ENCODE peak calls at places on chromosomes 12 and 14, in six cellular contexts. D, T, N, X, L and Y are unnamed samples.

GRCh38 chr14:89013098-89013504 is 188.7 kb downstream of the TTC8 start:
- DNase-seq in X (peak; percentile 73), T (no peak), N (peak; percentile 39), L (no peak), D (no peak), Y (peak; percentile 68)

GRCh38 chr14:92481386-92481785 is 32.2 kb upstream of the RIN3 start:
- DNase-seq in L (no peak), X (peak; percentile 26), D (no peak), T (no peak), N (no peak), Y (no peak)

GRCh38 chr14:23284654-23285529 is 1.0 kb downstream of the HOMEZ start:
- DNase-seq in L (no peak), T (no peak), D (no peak), X (no peak), N (peak; percentile 34), Y (peak; percentile 46)

GRCh38 chr14:55780156-55780946 is 200.3 kb downstream of the KTN1 start:
- DNase-seq in X (no peak), T (no peak), N (peak; percentile 76), L (no peak), D (peak; percentile 44), Y (peak; percentile 85)

GRCh38 chr14:76500011-76500410 is 124.1 kb downstream of the ESRRB start:
- DNase-seq in L (no peak), D (no peak), X (no peak), N (peak; percentile 17), T (no peak), Y (no peak)

GRCh38 chr12:31518680-31519227 is 72.2 kb downstream of the DENND5B start:
- DNase-seq in X (peak; percentile 63), D (peak; percentile 97), T (no peak), L (no peak), N (peak; percentile 85), Y (peak; percentile 93)

GRCh38 chr12:52992699-52993557 is 13.3 kb upstream of the EIF4B start:
- DNase-seq in D (no peak), L (no peak), N (peak; percentile 55), T (no peak), X (no peak), Y (peak; percentile 86)

GRCh38 chr14:89508863-89509262 is 91.8 kb upstream of the FOXN3 start:
- DNase-seq in X (no peak), N (no peak), T (no peak), D (no peak), L (no peak), Y (no peak)

GRCh38 chr12:64840129-64840528 is 15.7 kb downstream of the TBC1D30 start:
- DNase-seq in X (no peak), T (no peak), L (no peak), D (no peak), N (peak; percentile 48), Y (peak; percentile 48)

GRCh38 chr14:64724578-64724930 is 20.3 kb downstream of the PLEKHG3 start:
- DNase-seq in L (no peak), X (no peak), D (no peak), T (no peak), N (no peak), Y (no peak)

GRCh38 chr12:80156306-80156705 is 57.0 kb downstream of the OTOGL start:
- DNase-seq in L (no peak), T (no peak), D (no peak), X (no peak), N (no peak), Y (peak; percentile 15)

GRCh38 chr12:49942921-49943662 is 7.4 kb upstream of the AQP2 start:
- DNase-seq in D (no peak), N (no peak), L (no peak), T (no peak), X (peak; percentile 38), Y (peak; percentile 65)

GRCh38 chr14:65373011-65373670 is 39.4 kb upstream of the FUT8 start:
- DNase-seq in X (peak; percentile 35), D (no peak), T (no peak), L (no peak), N (no peak), Y (peak; percentile 6)

GRCh38 chr14:31559939-31560338 is 1.3 kb upstream of the NUBPL start:
- DNase-seq in X (no peak), N (no peak), D (no peak), L (no peak), T (no peak), Y (no peak)

GRCh38 chr12:9064815-9065606 is 50.7 kb downstream of the A2M start:
- DNase-seq in T (no peak), L (no peak), D (peak; percentile 10), N (peak; percentile 79), X (peak; percentile 99), Y (peak; percentile 86)

GRCh38 chr14:104742586-104743455 is 10.1 kb upstream of the SIVA1 start:
- DNase-seq in L (no peak), T (no peak), D (no peak), X (no peak), N (no peak), Y (no peak)

GRCh38 chr12:49930515-49931288 is 19.8 kb upstream of the AQP2 start:
- DNase-seq in T (no peak), N (peak; percentile 70), L (no peak), D (no peak), X (no peak), Y (peak; percentile 84)

GRCh38 chr12:16612647-16613046 is 6.7 kb upstream of the LMO3 start:
- DNase-seq in D (no peak), X (no peak), T (no peak), L (no peak), N (peak; percentile 20), Y (peak; percentile 82)

GRCh38 chr12:127655691-127656090 is 611.3 kb upstream of the TMEM132C start:
- DNase-seq in D (no peak), T (no peak), L (no peak), X (no peak), N (no peak), Y (no peak)

GRCh38 chr12:123983822-123984485 is 10.9 kb downstream of the ZNF664 start:
- DNase-seq in D (peak; percentile 71), L (no peak), T (no peak), X (peak; percentile 59), N (peak; percentile 44), Y (peak; percentile 80)

GRCh38 chr12:53048033-53048779 is 1.7 kb upstream of the TNS2 start:
- DNase-seq in N (no peak), D (no peak), T (no peak), L (no peak), X (peak; percentile 77), Y (peak; percentile 19)

GRCh38 chr14:60506985-60507829 is 1.7 kb upstream of the SIX6 start:
- DNase-seq in X (peak; percentile 41), T (no peak), N (no peak), L (no peak), D (no peak), Y (no peak)

GRCh38 chr14:96584907-96585671 is 82.9 kb downstream of the PAPOLA start:
- DNase-seq in T (no peak), N (no peak), D (no peak), L (no peak), X (no peak), Y (no peak)

GRCh38 chr12:5318874-5319273 is 113.0 kb upstream of the NTF3 start:
- DNase-seq in T (no peak), N (peak; percentile 69), D (no peak), X (no peak), L (no peak), Y (peak; percentile 93)

GRCh38 chr14:104317975-104318557 is 179.7 kb downstream of the KIF26A start:
- DNase-seq in X (no peak), T (no peak), L (no peak), D (no peak), N (no peak), Y (no peak)

GRCh38 chr12:112380663-112381420 is 1.4 kb downstream of the HECTD4 start:
- DNase-seq in D (no peak), T (no peak), L (no peak), N (peak; percentile 13), X (peak; percentile 51), Y (no peak)

GRCh38 chr12:72178244-72178643 is 93.9 kb upstream of the TRHDE start:
- DNase-seq in N (no peak), X (no peak), T (no peak), D (no peak), L (no peak), Y (no peak)

GRCh38 chr14:21098134-21098891 is at the start of gene ZNF219:
- DNase-seq in D (peak; percentile 45), N (peak; percentile 85), L (no peak), X (peak; percentile 83), T (no peak), Y (peak; percentile 87)